ENCODE peak calls at places on chromosomes 12 and 14, in four cellular contexts. X is AG04450, I is coronary artery, B is A673. M is an unnamed sample.

GRCh38 chr12:95208678-95209077 is 8.6 kb downstream of the FGD6 start:
- DNase-seq in B (no peak), X (no peak), I (no peak), M (no peak)

GRCh38 chr12:6229224-6229748 is 29.1 kb downstream of the CD9 start:
- DNase-seq in I (no peak), B (no peak), X (no peak), M (no peak)

GRCh38 chr12:109134186-109134917 is 18.0 kb downstream of the ACACB start:
- DNase-seq in B (no peak), X (no peak), I (no peak), M (no peak)

GRCh38 chr12:6230321-6231110 is 30.3 kb downstream of the CD9 start:
- DNase-seq in B (no peak), I (no peak), X (no peak), M (peak; percentile 74)

GRCh38 chr12:2179953-2180736 is 127.4 kb downstream of the CACNA1C start:
- DNase-seq in X (peak; percentile 85), B (peak; percentile 52), I (peak; percentile 93), M (no peak)

GRCh38 chr14:38342803-38343202 is 86.9 kb upstream of the CLEC14A start:
- DNase-seq in X (peak; percentile 56), I (no peak), B (no peak), M (no peak)

GRCh38 chr12:104566244-104566993 is 109.7 kb downstream of the CHST11 start:
- DNase-seq in B (no peak), X (no peak), I (no peak), M (no peak)

GRCh38 chr12:111645433-111645832 is 40.3 kb downstream of the BRAP start:
- DNase-seq in X (no peak), B (no peak), I (no peak), M (no peak)

GRCh38 chr12:121334513-121335343 is 17.5 kb downstream of the ANAPC5 start:
- DNase-seq in I (no peak), B (peak; percentile 80), X (peak; percentile 36), M (peak; percentile 44)

GRCh38 chr14:48584031-48584430 is 908.6 kb upstream of the MDGA2 start:
- DNase-seq in B (no peak), I (no peak), X (peak; percentile 8), M (no peak)

GRCh38 chr14:65954915-65955314 is 531.3 kb upstream of the CCDC196 start:
- DNase-seq in I (no peak), X (no peak), B (no peak), M (no peak)

GRCh38 chr12:53232641-53233538 is 881 bp upstream of the RARG start:
- DNase-seq in I (no peak), B (no peak), X (no peak), M (peak; percentile 42)
- H3K27ac ChIP-seq in I (peak overlapping the region; percentile 80), B (no peak overlapping the region), X (peak overlapping the region; percentile 31), M (peak overlapping the region; percentile 12)

GRCh38 chr14:74429991-74430390 is 4.0 kb upstream of the SYNDIG1L start:
- DNase-seq in X (no peak), I (peak; percentile 40), B (no peak), M (no peak)
- H3K27ac ChIP-seq in X (no peak overlapping the region), I (no peak overlapping the region), B (no peak overlapping the region), M (no peak overlapping the region)

GRCh38 chr14:77043177-77043983 is 14.9 kb upstream of the IRF2BPL start:
- DNase-seq in X (no peak), B (peak; percentile 64), I (peak; percentile 76), M (peak; percentile 76)
- H3K27ac ChIP-seq in X (peak overlapping the region; percentile 99), B (peak overlapping the region; percentile 92), I (peak overlapping the region; percentile 97), M (peak overlapping the region; percentile 68)

DNA sequence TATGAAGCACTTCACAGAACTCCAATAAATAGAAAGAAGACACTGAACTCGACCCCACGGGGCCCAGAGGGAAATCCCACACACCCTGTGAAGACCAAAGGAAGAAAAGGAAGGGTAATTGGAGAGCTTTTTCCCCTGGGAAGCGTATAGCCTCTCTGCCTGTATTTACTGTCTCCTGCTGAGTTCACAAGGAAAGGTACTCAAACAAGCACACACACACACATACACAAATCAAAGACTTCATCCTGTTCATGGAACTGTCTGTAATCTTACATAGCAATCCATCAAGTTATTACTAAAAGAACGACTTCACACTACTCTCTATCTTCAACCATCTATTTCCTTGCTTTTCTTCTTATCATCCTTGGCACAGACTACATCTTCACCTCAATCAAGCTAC is 15.2 kb downstream of the FOXN3 start:
- DNase-seq in B (no peak), X (no peak), I (no peak), M (no peak)
- H3K27ac ChIP-seq in B (no peak overlapping the region), X (no peak overlapping the region), I (no peak overlapping the region), M (no peak overlapping the region)

DNA sequence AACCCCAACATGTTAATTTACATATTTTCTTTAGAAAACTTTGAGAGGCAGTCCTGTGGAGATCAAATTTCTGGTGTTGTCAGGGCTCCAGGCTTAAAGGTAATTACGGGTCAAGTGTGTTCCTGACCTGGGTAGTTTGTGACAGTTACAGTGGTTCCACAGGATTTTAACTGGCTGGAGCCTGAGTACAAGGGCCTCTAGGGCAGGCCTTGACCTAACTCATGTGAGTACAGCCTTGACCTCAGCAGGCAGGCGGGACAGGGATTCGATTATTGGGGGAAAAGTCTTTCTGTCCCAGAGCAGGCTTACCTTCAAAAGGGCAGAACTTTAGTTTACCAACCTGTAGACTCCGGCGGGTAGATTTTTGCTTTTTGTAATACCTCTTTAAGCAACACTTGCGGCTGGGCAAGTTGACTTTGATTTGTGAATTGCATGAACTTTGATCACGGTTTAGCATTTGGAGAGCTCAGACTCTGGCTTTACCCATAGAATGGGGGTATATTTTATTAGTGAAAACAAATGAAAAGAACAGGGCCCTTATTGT is 8.5 kb upstream of the PPTC7 start:
- DNase-seq in B (no peak), X (no peak), I (no peak), M (no peak)
- H3K27ac ChIP-seq in B (no peak overlapping the region), X (no peak overlapping the region), I (peak overlapping the region; percentile 32), M (no peak overlapping the region)

DNA sequence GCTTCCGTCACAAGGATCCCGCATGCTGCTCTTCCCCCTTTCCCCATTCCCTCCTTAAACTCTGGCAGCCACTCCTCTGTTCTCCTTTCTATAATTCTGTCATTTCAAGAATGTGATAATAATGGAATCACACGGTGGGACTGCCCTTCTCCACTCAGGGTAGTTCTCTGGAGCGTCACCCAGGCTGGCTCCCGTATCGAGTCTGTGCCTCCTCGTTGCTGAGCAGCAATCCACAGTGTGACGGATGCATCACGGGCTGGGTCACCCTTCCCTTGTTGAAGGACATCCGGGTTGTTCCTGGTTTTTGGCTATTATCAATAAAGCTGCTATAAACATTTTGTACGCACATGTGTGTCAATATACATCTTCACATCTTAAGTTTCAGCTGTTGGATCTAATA is 5.7 kb upstream of the SYNE3 start:
- DNase-seq in B (no peak), I (no peak), X (no peak), M (no peak)
- H3K27ac ChIP-seq in B (peak overlapping the region; percentile 91), I (no peak overlapping the region), X (no peak overlapping the region), M (no peak overlapping the region)

DNA sequence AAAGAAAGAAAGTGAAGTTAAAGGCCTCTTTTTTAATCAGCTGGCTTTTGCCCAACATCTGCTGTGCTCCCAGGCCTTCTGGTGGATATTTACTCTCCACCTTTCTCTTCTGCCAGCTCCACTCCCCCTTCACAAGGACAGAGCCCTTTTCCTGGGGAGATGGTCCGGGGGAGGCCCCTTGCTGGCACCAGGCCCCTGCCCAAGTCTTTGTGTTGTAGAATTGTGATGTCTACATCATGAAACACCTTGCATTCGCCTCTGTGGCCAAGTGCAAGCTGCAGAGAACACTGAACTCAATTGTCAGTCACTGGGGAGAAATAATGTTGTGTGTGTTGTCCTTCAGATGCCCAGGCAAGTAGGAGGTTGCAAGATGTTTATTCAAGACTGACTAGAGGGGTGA is 150.3 kb downstream of the DPF3 start:
- DNase-seq in X (no peak), B (no peak), I (no peak), M (no peak)
- H3K27ac ChIP-seq in X (peak overlapping the region; percentile 39), B (no peak overlapping the region), I (no peak overlapping the region), M (no peak overlapping the region)

GRCh38 chr12:12216349-12217017 is 50.4 kb downstream of the LRP6 start:
- DNase-seq in I (no peak), B (peak; percentile 42), X (no peak), M (no peak)
- H3K27ac ChIP-seq in I (no peak overlapping the region), B (peak overlapping the region; percentile 82), X (no peak overlapping the region), M (peak overlapping the region; percentile 33)